ENCODE peak calls at places on chromosome 20, in eight cellular contexts. One of them, this sample, is unnamed.

GRCh38 chr20:48523191-48523757 is 304.5 kb downstream of the PREX1 start:
- DNase-seq in endodermal cell: peak; percentile 86
- DNase-seq in CD8-positive, alpha-beta T cell: no peak
- DNase-seq in pancreas: no peak
- DNase-seq in prostate gland: no peak
- DNase-seq in colonic mucosa: no peak
- DNase-seq in K562: no peak
- DNase-seq in suprapubic skin: no peak
- DNase-seq in this sample: no peak

GRCh38 chr20:23205656-23206055 is 119.5 kb upstream of the CD93 start:
- DNase-seq in endodermal cell: peak; percentile 61
- DNase-seq in CD8-positive, alpha-beta T cell: no peak
- DNase-seq in pancreas: no peak
- DNase-seq in prostate gland: peak; percentile 92
- DNase-seq in colonic mucosa: peak; percentile 65
- DNase-seq in K562: no peak
- DNase-seq in suprapubic skin: peak; percentile 87
- DNase-seq in this sample: peak; percentile 58

GRCh38 chr20:51350941-51351631 is 191.4 kb downstream of the NFATC2 start:
- DNase-seq in endodermal cell: no peak
- DNase-seq in CD8-positive, alpha-beta T cell: no peak
- DNase-seq in pancreas: no peak
- DNase-seq in prostate gland: peak; percentile 20
- DNase-seq in colonic mucosa: no peak
- DNase-seq in K562: no peak
- DNase-seq in suprapubic skin: peak; percentile 11
- DNase-seq in this sample: no peak

GRCh38 chr20:8854566-8854965 is 214.3 kb upstream of the PLCB4 start:
- DNase-seq in endodermal cell: peak; percentile 57
- DNase-seq in CD8-positive, alpha-beta T cell: no peak
- DNase-seq in pancreas: no peak
- DNase-seq in prostate gland: no peak
- DNase-seq in colonic mucosa: peak; percentile 22
- DNase-seq in K562: no peak
- DNase-seq in suprapubic skin: no peak
- DNase-seq in this sample: peak; percentile 43

GRCh38 chr20:21133917-21134622 is 8.2 kb downstream of the KIZ start:
- DNase-seq in endodermal cell: no peak
- DNase-seq in CD8-positive, alpha-beta T cell: no peak
- DNase-seq in pancreas: no peak
- DNase-seq in prostate gland: no peak
- DNase-seq in colonic mucosa: no peak
- DNase-seq in K562: no peak
- DNase-seq in suprapubic skin: no peak
- DNase-seq in this sample: no peak

GRCh38 chr20:46939031-46939430 is 44.4 kb downstream of the EYA2 start:
- DNase-seq in endodermal cell: peak; percentile 78
- DNase-seq in CD8-positive, alpha-beta T cell: no peak
- DNase-seq in pancreas: no peak
- DNase-seq in prostate gland: no peak
- DNase-seq in colonic mucosa: no peak
- DNase-seq in K562: peak; percentile 87
- DNase-seq in suprapubic skin: no peak
- DNase-seq in this sample: no peak

GRCh38 chr20:22890605-22891300 is 144.4 kb upstream of the SSTR4 start:
- DNase-seq in endodermal cell: no peak
- DNase-seq in CD8-positive, alpha-beta T cell: no peak
- DNase-seq in pancreas: no peak
- DNase-seq in prostate gland: no peak
- DNase-seq in colonic mucosa: no peak
- DNase-seq in K562: no peak
- DNase-seq in suprapubic skin: no peak
- DNase-seq in this sample: no peak

GRCh38 chr20:22696759-22697158 is 112.4 kb upstream of the FOXA2 start:
- DNase-seq in endodermal cell: no peak
- DNase-seq in CD8-positive, alpha-beta T cell: no peak
- DNase-seq in pancreas: no peak
- DNase-seq in prostate gland: no peak
- DNase-seq in colonic mucosa: no peak
- DNase-seq in K562: no peak
- DNase-seq in suprapubic skin: no peak
- DNase-seq in this sample: no peak

GRCh38 chr20:56247954-56248782 is at the start of gene MC3R:
- DNase-seq in endodermal cell: peak; percentile 89
- DNase-seq in CD8-positive, alpha-beta T cell: no peak
- DNase-seq in pancreas: peak; percentile 80
- DNase-seq in prostate gland: peak; percentile 61
- DNase-seq in colonic mucosa: peak; percentile 32
- DNase-seq in K562: peak; percentile 52
- DNase-seq in suprapubic skin: no peak
- DNase-seq in this sample: peak; percentile 52

GRCh38 chr20:15449061-15449460 is 1111.6 kb upstream of the FLRT3 start:
- DNase-seq in endodermal cell: no peak
- DNase-seq in CD8-positive, alpha-beta T cell: no peak
- DNase-seq in pancreas: no peak
- DNase-seq in prostate gland: no peak
- DNase-seq in colonic mucosa: no peak
- DNase-seq in K562: no peak
- DNase-seq in suprapubic skin: no peak
- DNase-seq in this sample: no peak

GRCh38 chr20:15447549-15447948 is 1110.1 kb upstream of the FLRT3 start:
- DNase-seq in endodermal cell: no peak
- DNase-seq in CD8-positive, alpha-beta T cell: no peak
- DNase-seq in pancreas: no peak
- DNase-seq in prostate gland: no peak
- DNase-seq in colonic mucosa: no peak
- DNase-seq in K562: no peak
- DNase-seq in suprapubic skin: no peak
- DNase-seq in this sample: no peak

DNA sequence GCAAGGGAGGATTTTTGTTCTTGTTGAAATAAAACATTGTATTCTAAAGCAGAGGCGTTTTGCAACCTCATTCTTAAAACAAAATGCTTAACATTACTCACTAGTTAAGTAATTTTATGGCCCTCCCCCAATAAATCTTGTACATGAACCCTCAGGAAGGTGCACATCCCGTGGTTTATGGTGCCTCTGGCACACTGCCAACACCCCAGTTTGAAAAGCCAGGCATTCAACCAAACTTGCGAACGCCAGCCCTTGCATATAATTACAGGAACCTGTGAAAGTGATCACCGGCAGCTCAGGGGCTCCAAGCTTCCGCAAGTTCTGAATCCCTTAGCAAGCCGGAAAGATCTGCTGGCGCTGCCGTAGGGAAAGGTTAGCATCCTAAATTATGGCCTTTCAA is 1109.0 kb upstream of the FLRT3 start:
- DNase-seq in endodermal cell: no peak
- DNase-seq in CD8-positive, alpha-beta T cell: no peak
- DNase-seq in pancreas: peak; percentile 43
- DNase-seq in prostate gland: peak; percentile 25
- DNase-seq in colonic mucosa: no peak
- DNase-seq in K562: no peak
- DNase-seq in suprapubic skin: no peak
- DNase-seq in this sample: no peak
- H3K4me3 ChIP-seq in endodermal cell: no peak overlapping the region
- H3K4me3 ChIP-seq in CD8-positive, alpha-beta T cell: no peak overlapping the region
- H3K4me3 ChIP-seq in pancreas: no peak overlapping the region
- H3K4me3 ChIP-seq in prostate gland: no peak overlapping the region
- H3K4me3 ChIP-seq in colonic mucosa: no peak overlapping the region
- H3K4me3 ChIP-seq in K562: no peak overlapping the region
- H3K4me3 ChIP-seq in suprapubic skin: no peak overlapping the region
- H3K4me3 ChIP-seq in this sample: no peak overlapping the region

GRCh38 chr20:3739054-3739925 is 6.8 kb downstream of the HSPA12B start:
- DNase-seq in endodermal cell: no peak
- DNase-seq in CD8-positive, alpha-beta T cell: no peak
- DNase-seq in pancreas: no peak
- DNase-seq in prostate gland: no peak
- DNase-seq in colonic mucosa: no peak
- DNase-seq in K562: no peak
- DNase-seq in suprapubic skin: no peak
- DNase-seq in this sample: no peak
- H3K27ac ChIP-seq in endodermal cell: no peak overlapping the region
- H3K27ac ChIP-seq in CD8-positive, alpha-beta T cell: no peak overlapping the region
- H3K27ac ChIP-seq in pancreas: no peak overlapping the region
- H3K27ac ChIP-seq in prostate gland: no peak overlapping the region
- H3K27ac ChIP-seq in colonic mucosa: no peak overlapping the region
- H3K27ac ChIP-seq in K562: no peak overlapping the region
- H3K27ac ChIP-seq in suprapubic skin: peak overlapping the region; percentile 28
- H3K27ac ChIP-seq in this sample: peak overlapping the region; percentile 81

DNA sequence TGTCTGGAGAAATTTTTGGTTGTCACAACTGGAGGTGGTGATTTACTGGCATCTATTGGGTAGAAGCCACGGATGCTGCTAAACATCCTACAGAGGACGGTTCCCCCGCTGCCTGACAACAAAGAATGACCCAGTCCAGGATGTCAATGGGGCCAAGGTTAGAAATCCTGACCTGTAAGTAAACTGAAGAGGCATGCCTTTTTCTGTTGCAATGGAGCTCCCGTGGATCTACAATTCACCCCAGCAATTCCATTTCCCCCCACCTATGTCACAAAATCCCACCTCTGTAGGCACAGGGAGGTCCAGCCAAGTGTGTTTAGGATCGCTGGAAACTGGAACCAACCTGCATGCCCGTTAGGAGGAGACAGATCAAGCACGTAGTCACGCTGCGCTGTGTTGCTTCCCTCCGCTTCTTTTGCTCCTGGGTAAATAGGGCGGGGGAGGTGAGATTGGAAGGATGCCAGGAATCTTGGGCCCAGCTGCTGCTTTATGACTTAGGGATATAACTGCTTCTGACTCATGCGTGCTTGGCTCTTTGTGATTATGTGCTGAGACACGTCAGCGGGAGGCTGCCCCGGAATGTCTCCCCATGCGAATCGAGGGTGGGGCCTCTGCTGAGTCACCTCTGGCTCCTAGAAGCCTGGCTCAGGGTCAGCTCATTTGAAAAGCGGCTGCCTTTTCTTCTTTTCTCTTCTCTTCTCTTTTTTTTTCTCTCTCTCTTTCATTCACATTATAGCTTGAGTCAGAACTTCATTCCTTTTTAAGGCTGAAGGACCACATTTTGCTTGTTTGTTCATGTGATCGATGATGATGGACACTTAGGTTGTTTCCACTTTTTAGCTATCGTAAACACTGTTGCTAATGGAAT is 12.4 kb upstream of the PEDS1 start:
- DNase-seq in endodermal cell: peak; percentile 98
- DNase-seq in CD8-positive, alpha-beta T cell: peak; percentile 60
- DNase-seq in pancreas: peak; percentile 96
- DNase-seq in prostate gland: peak; percentile 99
- DNase-seq in colonic mucosa: peak; percentile 98
- DNase-seq in K562: peak; percentile 95
- DNase-seq in suprapubic skin: peak; percentile 98
- DNase-seq in this sample: peak; percentile 96
- TF ChIP-seq CTCF in endodermal cell: no peak
- TF ChIP-seq CTCF in CD8-positive, alpha-beta T cell: no peak
- TF ChIP-seq CTCF in pancreas: no peak
- TF ChIP-seq CTCF in prostate gland: no peak
- TF ChIP-seq CTCF in colonic mucosa: no peak
- TF ChIP-seq CTCF in K562: peak; percentile 15
- TF ChIP-seq CTCF in suprapubic skin: no peak
- TF ChIP-seq CTCF in this sample: no peak

DNA sequence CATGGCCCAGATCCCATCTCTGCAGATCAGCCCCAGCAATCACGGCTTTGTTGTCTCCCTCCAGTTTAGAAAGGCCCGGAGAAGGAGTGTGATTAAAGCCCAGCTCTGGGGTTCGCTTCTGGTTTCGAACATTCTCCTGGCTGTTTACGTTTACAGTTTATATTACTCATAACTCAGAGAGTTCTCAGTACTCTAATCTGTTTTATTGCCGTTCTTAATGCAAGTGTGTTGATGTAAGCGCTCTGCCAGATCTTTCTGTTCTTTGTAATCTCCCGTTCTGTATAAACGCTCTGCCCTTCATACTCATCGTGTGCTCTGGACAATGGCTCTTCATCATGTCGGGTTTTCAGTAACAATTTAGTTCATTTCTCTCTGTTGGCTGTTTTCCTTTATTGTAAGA is 118.0 kb upstream of the PRND start:
- DNase-seq in endodermal cell: no peak
- DNase-seq in CD8-positive, alpha-beta T cell: no peak
- DNase-seq in pancreas: no peak
- DNase-seq in prostate gland: no peak
- DNase-seq in colonic mucosa: no peak
- DNase-seq in K562: no peak
- DNase-seq in suprapubic skin: no peak
- DNase-seq in this sample: no peak
- H3K4me3 ChIP-seq in endodermal cell: no peak overlapping the region
- H3K4me3 ChIP-seq in CD8-positive, alpha-beta T cell: no peak overlapping the region
- H3K4me3 ChIP-seq in pancreas: no peak overlapping the region
- H3K4me3 ChIP-seq in prostate gland: no peak overlapping the region
- H3K4me3 ChIP-seq in colonic mucosa: no peak overlapping the region
- H3K4me3 ChIP-seq in K562: no peak overlapping the region
- H3K4me3 ChIP-seq in suprapubic skin: no peak overlapping the region
- H3K4me3 ChIP-seq in this sample: no peak overlapping the region

GRCh38 chr20:32487381-32487780 is 97.8 kb downstream of the NOL4L start:
- DNase-seq in endodermal cell: peak; percentile 17
- DNase-seq in CD8-positive, alpha-beta T cell: no peak
- DNase-seq in pancreas: no peak
- DNase-seq in prostate gland: no peak
- DNase-seq in colonic mucosa: no peak
- DNase-seq in K562: no peak
- DNase-seq in suprapubic skin: peak; percentile 28
- DNase-seq in this sample: no peak

GRCh38 chr20:32485770-32486248 is 99.3 kb downstream of the NOL4L start:
- DNase-seq in endodermal cell: peak; percentile 44
- DNase-seq in CD8-positive, alpha-beta T cell: no peak
- DNase-seq in pancreas: no peak
- DNase-seq in prostate gland: no peak
- DNase-seq in colonic mucosa: peak; percentile 38
- DNase-seq in K562: no peak
- DNase-seq in suprapubic skin: peak; percentile 50
- DNase-seq in this sample: no peak

GRCh38 chr20:32483351-32484220 is 101.5 kb downstream of the NOL4L start:
- DNase-seq in endodermal cell: peak; percentile 92
- DNase-seq in CD8-positive, alpha-beta T cell: peak; percentile 52
- DNase-seq in pancreas: peak; percentile 92
- DNase-seq in prostate gland: peak; percentile 78
- DNase-seq in colonic mucosa: peak; percentile 80
- DNase-seq in K562: no peak
- DNase-seq in suprapubic skin: peak; percentile 78
- DNase-seq in this sample: peak; percentile 80

GRCh38 chr20:32484221-32485125 is 100.7 kb downstream of the NOL4L start:
- DNase-seq in endodermal cell: peak; percentile 85
- DNase-seq in CD8-positive, alpha-beta T cell: peak; percentile 18
- DNase-seq in pancreas: peak; percentile 89
- DNase-seq in prostate gland: peak; percentile 36
- DNase-seq in colonic mucosa: peak; percentile 71
- DNase-seq in K562: no peak
- DNase-seq in suprapubic skin: peak; percentile 80
- DNase-seq in this sample: peak; percentile 65

DNA sequence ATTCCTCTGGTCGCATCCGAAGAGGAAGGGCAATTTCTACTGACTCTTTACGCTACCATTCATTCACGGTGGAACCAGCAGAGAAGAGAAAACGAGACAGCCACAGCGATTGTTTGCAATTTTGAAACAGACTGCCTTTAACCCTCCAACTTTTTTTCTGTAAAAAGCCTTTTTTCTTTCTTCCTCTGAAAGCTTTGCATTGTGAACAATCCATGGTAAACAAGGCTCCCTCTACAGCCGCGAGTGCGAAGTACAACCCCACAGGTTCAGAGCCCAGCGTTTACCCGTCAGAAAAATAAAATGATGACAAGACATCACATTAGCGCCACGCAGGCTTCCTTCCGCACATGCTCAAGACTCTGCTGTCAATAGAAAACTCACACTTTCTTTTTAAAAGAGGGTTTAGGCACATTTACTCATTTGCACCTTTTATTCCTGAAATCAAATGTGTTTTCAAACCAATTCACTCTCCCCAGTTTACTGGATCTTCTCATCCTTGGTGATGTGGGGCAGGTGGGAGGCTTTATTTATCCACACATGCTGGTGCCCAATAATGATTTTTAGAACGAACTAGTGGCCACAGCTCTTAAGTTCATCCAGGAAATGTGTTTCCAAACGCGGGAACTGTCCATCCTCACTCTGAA is 99.9 kb downstream of the NOL4L start:
- DNase-seq in endodermal cell: peak; percentile 87
- DNase-seq in CD8-positive, alpha-beta T cell: peak; percentile 76
- DNase-seq in pancreas: no peak
- DNase-seq in prostate gland: peak; percentile 64
- DNase-seq in colonic mucosa: peak; percentile 90
- DNase-seq in K562: peak; percentile 63
- DNase-seq in suprapubic skin: peak; percentile 83
- DNase-seq in this sample: peak; percentile 79
- H3K27ac ChIP-seq in endodermal cell: peak overlapping the region; percentile 96
- H3K27ac ChIP-seq in CD8-positive, alpha-beta T cell: peak overlapping the region; percentile 46
- H3K27ac ChIP-seq in pancreas: no peak overlapping the region
- H3K27ac ChIP-seq in prostate gland: peak overlapping the region; percentile 85
- H3K27ac ChIP-seq in colonic mucosa: peak overlapping the region; percentile 90
- H3K27ac ChIP-seq in K562: no peak overlapping the region
- H3K27ac ChIP-seq in suprapubic skin: no peak overlapping the region
- H3K27ac ChIP-seq in this sample: peak overlapping the region; percentile 76